ENCODE peak calls at places on chromosome 1, in nine cellular contexts. B is Calu3, L is hypothalamus, S is ureter, M is T-helper 1 cell, Z is AG08395, N is DMS 273 treated with DMSO at 0.1 percent for 48 hours, G is T-helper 22 cell, H is H9. O is an unnamed sample.

GRCh38 chr1:243746736-243747135 is 103.3 kb downstream of the AKT3 start:
- DNase-seq in N (no peak), B (no peak), M (no peak), L (no peak), Z (no peak), S (no peak), G (no peak), H (peak), O (no peak)

GRCh38 chr1:39321979-39322378 is 117.5 kb downstream of the MACF1 start:
- DNase-seq in G (no peak), N (no peak), L (no peak), B (no peak), Z (no peak), H (no peak), M (no peak), S (no peak), O (no peak)

GRCh38 chr1:217881131-217881543 is 250.0 kb downstream of the SPATA17 start:
- DNase-seq in G (no peak), B (no peak), M (no peak), N (no peak), S (no peak), L (no peak), H (no peak), Z (no peak), O (no peak)

GRCh38 chr1:232179896-232180760 is 449.8 kb downstream of the SIPA1L2 start:
- DNase-seq in L (no peak), M (no peak), S (no peak), G (no peak), H (no peak), Z (no peak), B (no peak), N (no peak), O (no peak)

GRCh38 chr1:909861-910310 is 13.8 kb upstream of the SAMD11 start:
- DNase-seq in M (no peak), B (no peak), L (no peak), S (no peak), H (peak), G (no peak), N (no peak), Z (peak), O (no peak)

GRCh38 chr1:154154053-154154452 is 820 bp downstream of the NUP210L start:
- DNase-seq in Z (no peak), G (no peak), H (no peak), S (no peak), B (no peak), L (no peak), M (no peak), N (no peak), O (no peak)

GRCh38 chr1:100606438-100606837 is 68.5 kb downstream of the GPR88 start:
- DNase-seq in H (no peak), G (no peak), Z (peak), M (no peak), S (peak), B (peak), L (no peak), N (no peak), O (no peak)

GRCh38 chr1:85502625-85503083 is 37.7 kb upstream of the DDAH1 start:
- DNase-seq in Z (peak), B (peak), S (peak), N (no peak), H (peak), M (no peak), L (no peak), G (no peak), O (no peak)

GRCh38 chr1:151325646-151326429 is 1.4 kb downstream of the PI4KB start:
- DNase-seq in N (no peak), M (no peak), B (no peak), S (no peak), G (no peak), H (no peak), L (no peak), Z (peak), O (no peak)

GRCh38 chr1:181061487-181061886 is 27.0 kb upstream of the IER5 start:
- DNase-seq in Z (no peak), M (no peak), S (no peak), B (no peak), N (no peak), L (no peak), H (no peak), G (no peak), O (no peak)

GRCh38 chr1:2879026-2879425 is 77.5 kb upstream of the TTC34 start:
- DNase-seq in M (no peak), Z (no peak), L (no peak), S (no peak), G (no peak), B (no peak), H (no peak), N (no peak), O (no peak)